ENCODE peak calls at places on chromosomes 4 and X, in eight cellular contexts. H is skeletal muscle cell; W is dorsolateral prefrontal cortex; Y is GM06990; M is IMR-90; V is BJ; Z is Jurkat, Clone E6-1; G is cardiac fibroblast. K is an unnamed sample.
A peak's percentile ranks its signal among the peaks of the same experiment; 100 is the strongest.

GRCh38 chrX:17674611-17675010 is 62.7 kb upstream of the SCML1 start:
- DNase-seq in H (no peak), W (no peak), Y (no peak), M (no peak), V (no peak), Z (no peak), G (no peak), K (no peak)

GRCh38 chr4:148007303-148007702 is 275.4 kb downstream of the ARHGAP10 start:
- DNase-seq in H (peak; percentile 97), W (no peak), Y (no peak), M (peak; percentile 99), V (peak; percentile 95), Z (no peak), G (peak; percentile 98), K (no peak)

GRCh38 chr4:118076958-118077766 is 42.9 kb downstream of the NDST3 start:
- DNase-seq in H (peak; percentile 0), W (no peak), Y (no peak), M (peak; percentile 34), V (no peak), Z (peak; percentile 46), G (peak; percentile 9), K (peak; percentile 53)

GRCh38 chrX:130299279-130300009 is 30.7 kb upstream of the ZNF280C start:
- DNase-seq in H (no peak), W (no peak), Y (no peak), M (no peak), V (no peak), Z (no peak), G (no peak), K (no peak)

GRCh38 chr4:153137168-153137567 is 67.1 kb upstream of the TRIM2 start:
- DNase-seq in H (no peak), W (peak; percentile 69), Y (no peak), M (peak; percentile 83), V (no peak), Z (no peak), G (peak; percentile 88), K (no peak)

GRCh38 chr4:77849278-77849965 is 13.2 kb upstream of the MRPL1 start:
- DNase-seq in H (no peak), W (no peak), Y (no peak), M (no peak), V (no peak), Z (no peak), G (no peak), K (no peak)

GRCh38 chr4:99404595-99405287 is 30.4 kb downstream of the ADH7 start:
- DNase-seq in H (peak; percentile 94), W (no peak), Y (peak; percentile 49), M (peak; percentile 95), V (peak; percentile 70), Z (no peak), G (peak; percentile 95), K (peak; percentile 84)

GRCh38 chr4:54063737-54064316 is 578 bp downstream of the CHIC2 start:
- DNase-seq in H (no peak), W (peak; percentile 45), Y (peak; percentile 64), M (no peak), V (no peak), Z (no peak), G (peak; percentile 31), K (peak; percentile 50)

GRCh38 chrX:38500886-38501285 is 60.5 kb upstream of the TSPAN7 start:
- DNase-seq in H (peak; percentile 2), W (no peak), Y (no peak), M (no peak), V (no peak), Z (no peak), G (peak; percentile 0), K (no peak)

GRCh38 chrX:135543924-135544323 is 23.5 kb downstream of the INTS6L start:
- DNase-seq in H (no peak), W (no peak), Y (no peak), M (no peak), V (no peak), Z (no peak), G (no peak), K (peak; percentile 37)

GRCh38 chr4:29033703-29034102 is 1686.5 kb upstream of the PCDH7 start:
- DNase-seq in H (no peak), W (no peak), Y (no peak), M (no peak), V (no peak), Z (no peak), G (no peak), K (no peak)

GRCh38 chr4:41361831-41362646 is 105.3 kb downstream of the UCHL1 start:
- DNase-seq in H (no peak), W (no peak), Y (no peak), M (no peak), V (no peak), Z (no peak), G (no peak), K (no peak)

GRCh38 chrX:46913710-46914109 is 1.5 kb downstream of the JADE3 start:
- DNase-seq in H (no peak), W (no peak), Y (no peak), M (peak; percentile 29), V (no peak), Z (no peak), G (peak; percentile 25), K (peak; percentile 21)

GRCh38 chrX:95885074-95885473 is 799.6 kb upstream of the DIAPH2 start:
- DNase-seq in H (peak; percentile 63), W (no peak), Y (no peak), M (no peak), V (no peak), Z (no peak), G (peak; percentile 77), K (no peak)

GRCh38 chr4:26823583-26823982 is 37.1 kb upstream of the STIM2 start:
- DNase-seq in H (no peak), W (no peak), Y (no peak), M (no peak), V (no peak), Z (no peak), G (no peak), K (no peak)

GRCh38 chr4:78749972-78750727 is 26.0 kb upstream of the BMP2K start:
- DNase-seq in H (no peak), W (no peak), Y (peak; percentile 86), M (no peak), V (no peak), Z (no peak), G (peak; percentile 43), K (peak; percentile 87)

GRCh38 chrX:53287493-53288138 is 6.2 kb upstream of the IQSEC2 start:
- DNase-seq in H (no peak), W (peak; percentile 77), Y (peak; percentile 14), M (peak; percentile 66), V (no peak), Z (peak; percentile 30), G (peak; percentile 47), K (peak; percentile 7)

GRCh38 chr4:171235516-171235915 is 577.7 kb upstream of the GALNTL6 start:
- DNase-seq in H (no peak), W (no peak), Y (no peak), M (no peak), V (no peak), Z (no peak), G (no peak), K (no peak)

GRCh38 chr4:3303445-3303824 is 10.6 kb downstream of the RGS12 start:
- DNase-seq in H (no peak), W (peak; percentile 28), Y (no peak), M (no peak), V (no peak), Z (no peak), G (no peak), K (no peak)
- H3K4me3 ChIP-seq in H (no peak overlapping the region), W (no peak overlapping the region), Y (no peak overlapping the region), M (no peak overlapping the region), V (no peak overlapping the region), Z (no peak overlapping the region), G (no peak overlapping the region), K (no peak overlapping the region)

DNA sequence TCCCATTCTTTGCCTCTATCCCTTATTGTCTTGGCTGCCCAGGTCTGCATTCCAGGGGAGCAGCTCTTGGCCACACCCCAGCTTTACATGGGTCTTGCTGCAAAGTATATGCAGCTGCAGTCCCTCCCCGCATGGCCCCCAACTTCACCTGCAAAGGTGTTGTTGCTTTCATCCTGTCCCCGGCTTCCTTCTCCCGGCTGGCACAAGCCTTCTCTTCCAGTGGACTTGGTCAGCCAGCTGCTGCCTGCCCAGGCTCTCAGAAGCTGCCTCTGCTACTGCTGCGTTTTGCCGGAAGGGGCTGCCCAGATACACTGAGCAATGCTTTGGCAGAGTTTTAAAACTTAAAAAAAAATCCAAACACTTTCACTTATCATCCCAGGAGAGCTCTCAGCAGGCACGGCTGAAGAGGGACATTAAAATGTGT is 121.2 kb upstream of the PDLIM3 start:
- DNase-seq in H (peak; percentile 28), W (peak; percentile 64), Y (no peak), M (peak; percentile 18), V (no peak), Z (no peak), G (peak; percentile 71), K (no peak)
- H3K4me3 ChIP-seq in H (peak overlapping the region; percentile 13), W (peak overlapping the region; percentile 53), Y (no peak overlapping the region), M (no peak overlapping the region), V (no peak overlapping the region), Z (no peak overlapping the region), G (no peak overlapping the region), K (no peak overlapping the region)

DNA sequence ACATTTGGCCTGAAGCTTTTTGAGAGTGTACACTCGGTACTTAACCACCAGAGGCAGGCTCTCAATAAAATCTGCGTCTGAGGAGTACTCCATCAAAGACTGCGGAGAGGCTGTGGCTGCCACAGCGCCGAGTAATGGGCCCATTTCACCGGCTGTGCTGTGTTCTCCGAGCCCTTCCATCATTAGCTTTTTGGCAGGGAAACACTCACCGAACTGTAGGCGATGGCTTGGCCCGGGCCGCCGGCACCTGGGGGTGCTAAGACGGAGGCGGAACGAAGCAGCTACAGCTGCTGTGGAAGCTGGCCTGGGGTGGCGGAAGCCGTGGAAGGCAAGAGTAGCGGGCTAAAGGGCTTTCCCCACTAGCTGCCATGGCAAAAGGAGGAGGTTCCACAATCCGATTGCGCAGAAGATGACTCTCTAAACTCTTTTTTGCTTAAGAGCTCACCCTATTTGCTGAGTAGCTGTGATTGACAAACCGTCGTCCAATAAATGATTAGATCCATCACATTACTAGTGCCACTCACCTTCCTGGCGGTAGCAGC is 48.5 kb upstream of the PABPC1L2A start:
- DNase-seq in H (no peak), W (no peak), Y (no peak), M (no peak), V (no peak), Z (no peak), G (no peak), K (no peak)
- H3K4me3 ChIP-seq in H (no peak overlapping the region), W (peak overlapping the region; percentile 41), Y (no peak overlapping the region), M (no peak overlapping the region), V (no peak overlapping the region), Z (no peak overlapping the region), G (no peak overlapping the region), K (no peak overlapping the region)

GRCh38 chr4:83074086-83074704 is 39.2 kb downstream of the COPS4 start:
- DNase-seq in H (peak; percentile 65), W (no peak), Y (peak; percentile 37), M (peak; percentile 82), V (peak; percentile 26), Z (peak; percentile 96), G (peak; percentile 92), K (peak; percentile 94)

GRCh38 chr4:83075271-83075670 is 39.3 kb downstream of the PLAC8 start:
- DNase-seq in H (no peak), W (no peak), Y (no peak), M (peak; percentile 41), V (no peak), Z (no peak), G (no peak), K (no peak)

GRCh38 chr4:83071116-83071515 is 36.1 kb downstream of the COPS4 start:
- DNase-seq in H (no peak), W (no peak), Y (no peak), M (peak; percentile 43), V (no peak), Z (no peak), G (peak; percentile 27), K (no peak)

DNA sequence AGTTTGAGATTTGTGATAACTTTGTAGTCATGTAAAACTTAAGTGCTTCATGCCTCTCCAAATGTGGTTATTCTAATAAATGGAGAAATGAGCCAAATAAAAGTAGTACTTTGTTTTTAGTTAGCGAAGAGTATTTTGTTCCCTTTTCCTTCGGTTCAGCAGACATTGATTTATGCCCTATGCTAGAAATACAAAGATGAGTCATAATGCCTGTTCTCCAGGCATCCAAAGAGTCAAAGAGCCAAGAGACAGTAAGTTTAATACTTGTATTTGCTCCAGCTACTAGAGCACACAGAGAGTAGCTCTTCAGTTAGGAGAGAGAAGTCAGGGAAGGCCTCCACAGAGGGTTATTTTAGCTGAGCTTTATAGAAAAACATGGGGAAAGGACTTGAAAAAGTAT is 38.8 kb downstream of the PLAC8 start:
- DNase-seq in H (peak; percentile 42), W (no peak), Y (no peak), M (peak; percentile 78), V (peak; percentile 88), Z (no peak), G (peak; percentile 8), K (no peak)
- H3K4me3 ChIP-seq in H (no peak overlapping the region), W (no peak overlapping the region), Y (no peak overlapping the region), M (no peak overlapping the region), V (no peak overlapping the region), Z (no peak overlapping the region), G (no peak overlapping the region), K (no peak overlapping the region)

K was measured in GM12865.